ENCODE peak calls at places on chromosome 13, in six cellular contexts. B is HAP-1; C is NCI-H748 treated with DMSO at 0.1 percent for 48 hours; T is activated CD4-positive, alpha-beta T cell treated with anti-CD3 and anti-CD28 coated beads, Interleukin-2, amount 10 ng/mL, durations not matched to agents 7 days and 5 days; L is cardiac muscle cell; Z is kidney epithelial cell. V is an unnamed sample.
A peak's percentile ranks its signal among the peaks of the same experiment; 100 is the strongest.

GRCh38 chr13:107216046-107216715 is 648.2 kb upstream of the ARGLU1 start:
- DNase-seq in B (no peak), C (no peak), T (no peak), L (no peak), Z (no peak), V (peak; percentile 68)

GRCh38 chr13:48181482-48182145 is 51.4 kb upstream of the ITM2B start:
- DNase-seq in B (no peak), C (no peak), T (no peak), L (no peak), Z (no peak), V (peak; percentile 90)

GRCh38 chr13:110525328-110526319 is 35.9 kb downstream of the RAB20 start:
- DNase-seq in B (no peak), C (peak; percentile 18), T (peak; percentile 24), L (no peak), Z (no peak), V (no peak)

GRCh38 chr13:81562598-81562997 is 1221.7 kb upstream of the SPRY2 start:
- DNase-seq in B (no peak), C (no peak), T (no peak), L (no peak), Z (no peak), V (no peak)

GRCh38 chr13:49786609-49787008 is 5.9 kb downstream of the KPNA3 start:
- DNase-seq in B (no peak), C (no peak), T (no peak), L (no peak), Z (no peak), V (no peak)

GRCh38 chr13:73417012-73417615 is 358.3 kb downstream of the KLF5 start:
- DNase-seq in B (peak; percentile 29), C (peak; percentile 36), T (no peak), L (no peak), Z (no peak), V (no peak)

GRCh38 chr13:77055158-77055557 is 28.2 kb upstream of the FBXL3 start:
- DNase-seq in B (no peak), C (no peak), T (no peak), L (no peak), Z (no peak), V (no peak)

GRCh38 chr13:98443329-98443728 is 133.6 kb downstream of the STK24 start:
- DNase-seq in B (no peak), C (no peak), T (no peak), L (no peak), Z (peak; percentile 35), V (no peak)

GRCh38 chr13:48494874-48495273 is 38.0 kb downstream of the RCBTB2 start:
- DNase-seq in B (no peak), C (no peak), T (no peak), L (no peak), Z (no peak), V (no peak)

V was measured in cerebellar cortex.